ENCODE peak calls at places on chromosomes 3 and 15, in nine cellular contexts. E is ovary, T is adrenal gland, K is cardiac muscle cell, Z is hepatocyte, O is psoas muscle, Y is endothelial cell of umbilical vein, R is upper lobe of right lung, D is SJSA1. S is an unnamed sample.

GRCh38 chr3:112646623-112647022 is 5.7 kb upstream of the CCDC80 start:
- DNase-seq in K (no peak), T (no peak), R (no peak), O (no peak), Z (no peak), D (no peak), Y (no peak), E (no peak), S (no peak)

GRCh38 chr3:122322095-122323075 is 2.7 kb upstream of the CSTA start:
- DNase-seq in E (no peak), T (no peak), Z (no peak), O (no peak), K (no peak), Y (no peak), R (no peak), D (no peak), S (no peak)

GRCh38 chr15:84780492-84780891 is 32.1 kb downstream of the ZNF592 start:
- DNase-seq in T (no peak), R (no peak), Y (no peak), Z (no peak), K (no peak), O (no peak), E (no peak), D (no peak), S (no peak)

GRCh38 chr3:50221413-50222168 is 14.4 kb upstream of the GNAI2 start:
- DNase-seq in D (no peak), Y (no peak), T (no peak), K (no peak), O (no peak), Z (no peak), E (no peak), R (no peak), S (no peak)

GRCh38 chr3:101824691-101825090 is 24.6 kb upstream of the NFKBIZ start:
- DNase-seq in R (no peak), Y (no peak), T (no peak), O (no peak), K (peak; percentile 42), E (no peak), Z (no peak), D (no peak), S (no peak)

GRCh38 chr3:108546249-108546648 is 35.9 kb upstream of the MYH15 start:
- DNase-seq in T (no peak), O (no peak), Z (no peak), E (no peak), R (no peak), Y (peak; percentile 63), D (no peak), K (no peak), S (no peak)

GRCh38 chr3:172201136-172201989 is 162.0 kb downstream of the FNDC3B start:
- DNase-seq in T (peak; percentile 82), Z (peak; percentile 65), O (peak; percentile 86), Y (peak; percentile 90), E (peak; percentile 88), D (peak; percentile 66), R (peak; percentile 69), K (peak; percentile 93), S (peak; percentile 90)

GRCh38 chr3:115709931-115710330 is 86.6 kb downstream of the GAP43 start:
- DNase-seq in E (no peak), R (no peak), Y (no peak), Z (no peak), T (no peak), D (no peak), O (no peak), K (peak; percentile 45), S (no peak)

GRCh38 chr15:80594091-80594889 is 100.8 kb upstream of the ABHD17C start:
- DNase-seq in K (no peak), O (no peak), D (no peak), E (no peak), R (no peak), Y (no peak), Z (no peak), T (no peak), S (no peak)

GRCh38 chr3:43289401-43289800 is 3.1 kb downstream of the SNRK start:
- DNase-seq in R (no peak), T (no peak), K (no peak), D (no peak), O (no peak), Y (no peak), Z (no peak), E (no peak), S (no peak)
- H3K27ac ChIP-seq in R (peak overlapping the region; percentile 84), T (no peak overlapping the region), K (no peak overlapping the region), D (no peak overlapping the region), O (peak overlapping the region; percentile 92), Y (peak overlapping the region; percentile 100), Z (peak overlapping the region; percentile 82), E (no peak overlapping the region), S (peak overlapping the region; percentile 85)

GRCh38 chr3:69012836-69013255 is 638 bp downstream of the EOGT start:
- DNase-seq in E (peak; percentile 82), R (peak; percentile 83), D (peak; percentile 45), Y (peak; percentile 65), O (peak; percentile 87), Z (peak; percentile 71), T (peak; percentile 51), K (peak; percentile 66), S (no peak)
- H3K27ac ChIP-seq in E (peak overlapping the region; percentile 96), R (peak overlapping the region; percentile 100), D (peak overlapping the region; percentile 94), Y (peak overlapping the region; percentile 97), O (peak overlapping the region; percentile 100), Z (peak overlapping the region; percentile 98), T (peak overlapping the region; percentile 93), K (peak overlapping the region; percentile 88), S (peak overlapping the region; percentile 97)

DNA sequence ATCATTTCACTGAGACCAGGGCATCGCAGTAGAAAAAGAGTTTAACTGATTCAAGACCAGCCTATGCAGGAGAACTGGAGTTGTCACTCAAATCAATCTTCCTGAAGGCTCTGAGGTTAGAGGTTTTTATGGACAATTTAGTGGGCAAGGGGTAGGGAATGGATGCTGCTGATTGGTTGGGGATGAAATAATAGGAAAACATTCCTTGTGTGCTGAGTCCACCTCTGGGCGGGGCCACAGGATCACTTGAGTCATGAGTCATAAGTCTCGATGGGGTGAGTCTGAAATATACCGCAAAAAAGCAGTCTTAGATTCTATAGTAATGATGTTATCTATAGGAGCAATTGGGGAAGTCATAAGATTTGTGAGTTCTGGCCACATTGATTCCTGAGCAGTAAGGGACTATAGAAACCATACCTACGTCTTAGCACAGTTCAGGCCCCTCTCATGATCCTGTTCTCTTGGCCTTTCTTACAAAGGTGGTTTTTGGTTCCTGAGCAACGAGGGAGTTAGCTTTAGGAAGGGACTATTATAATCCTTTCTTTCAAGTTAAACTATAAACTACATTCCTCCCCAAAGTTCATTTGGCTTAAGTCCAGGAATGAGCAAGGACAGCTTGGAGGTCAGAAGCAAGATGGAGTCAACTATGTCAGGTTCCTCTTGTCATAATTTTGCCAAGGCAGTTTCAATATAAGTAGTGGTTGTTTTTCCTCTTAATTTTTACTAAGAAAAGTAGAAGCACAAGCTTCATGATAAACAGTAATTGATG is 2.7 kb upstream of the OPA1 start:
- DNase-seq in Y (peak; percentile 15), R (no peak), O (no peak), E (no peak), Z (peak; percentile 29), K (peak; percentile 52), T (no peak), D (peak; percentile 26), S (no peak)
- H3K27ac ChIP-seq in Y (no peak overlapping the region), R (no peak overlapping the region), O (no peak overlapping the region), E (no peak overlapping the region), Z (no peak overlapping the region), K (no peak overlapping the region), T (no peak overlapping the region), D (no peak overlapping the region), S (no peak overlapping the region)

GRCh38 chr3:183449791-183450190 is 21.4 kb upstream of the MCF2L2 start:
- DNase-seq in K (peak; percentile 27), D (no peak), E (no peak), Y (no peak), Z (no peak), T (no peak), O (no peak), R (no peak), S (no peak)

GRCh38 chr3:183447206-183448001 is 19.0 kb upstream of the MCF2L2 start:
- DNase-seq in T (peak; percentile 92), E (peak; percentile 82), D (peak; percentile 73), K (peak; percentile 89), R (peak; percentile 91), Z (peak; percentile 94), O (peak; percentile 89), Y (peak; percentile 91), S (peak; percentile 83)

GRCh38 chr3:183448369-183449128 is 20.1 kb upstream of the MCF2L2 start:
- DNase-seq in E (no peak), K (no peak), O (no peak), D (no peak), Z (no peak), R (no peak), Y (no peak), T (no peak), S (no peak)

GRCh38 chr3:183446838-183447205 is 18.4 kb upstream of the MCF2L2 start:
- DNase-seq in Y (no peak), Z (no peak), T (no peak), R (no peak), D (no peak), O (no peak), E (no peak), K (no peak), S (no peak)

DNA sequence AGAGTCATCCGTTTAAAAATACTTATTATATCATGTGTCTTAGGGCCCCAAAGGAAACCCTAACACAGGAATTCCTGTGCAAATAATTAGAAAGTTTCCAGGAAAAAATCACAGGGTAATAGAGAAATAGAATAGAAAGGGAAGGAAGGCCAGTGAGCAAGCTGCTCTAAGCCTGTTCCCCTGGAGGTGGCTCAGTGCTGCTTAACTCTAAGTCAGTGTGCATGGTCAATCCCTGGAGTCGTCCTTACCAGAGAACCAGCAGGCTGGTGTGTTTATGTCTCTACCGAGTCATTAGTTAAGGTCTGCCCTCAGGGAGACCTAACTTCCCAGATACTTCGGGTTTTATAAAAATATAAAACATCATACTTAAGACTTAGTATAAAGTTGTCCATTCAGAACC is 21.0 kb upstream of the MCF2L2 start:
- DNase-seq in Y (peak; percentile 68), K (peak; percentile 56), R (no peak), Z (peak; percentile 43), D (no peak), T (no peak), O (no peak), E (no peak), S (no peak)
- H3K27ac ChIP-seq in Y (no peak overlapping the region), K (peak overlapping the region; percentile 34), R (no peak overlapping the region), Z (peak overlapping the region; percentile 18), D (no peak overlapping the region), T (peak overlapping the region; percentile 23), O (peak overlapping the region; percentile 84), E (no peak overlapping the region), S (peak overlapping the region; percentile 74)

DNA sequence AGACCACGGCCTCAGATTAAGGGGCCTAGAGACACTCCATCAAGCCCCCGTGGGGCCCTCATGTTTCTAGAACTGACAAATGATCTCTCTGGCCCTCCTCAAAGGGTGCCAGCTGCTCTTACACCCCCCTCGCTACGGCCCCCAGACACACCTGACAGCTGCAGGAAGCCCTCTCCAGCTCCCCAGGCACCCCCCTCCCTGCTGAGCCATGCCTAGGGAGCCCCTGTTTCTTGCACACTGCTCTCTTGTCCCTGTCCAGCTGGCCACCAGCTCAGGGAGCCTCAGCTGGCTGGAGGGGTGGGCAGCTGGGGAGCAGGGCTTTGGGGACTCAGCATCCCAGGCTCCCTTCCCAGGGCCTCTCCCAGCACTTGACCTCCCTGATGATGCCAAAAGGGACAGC is 14.8 kb downstream of the TNK2 start:
- DNase-seq in O (peak; percentile 68), E (no peak), T (no peak), D (no peak), Z (no peak), R (no peak), K (no peak), Y (no peak), S (no peak)
- H3K27ac ChIP-seq in O (peak overlapping the region; percentile 91), E (no peak overlapping the region), T (no peak overlapping the region), D (no peak overlapping the region), Z (no peak overlapping the region), R (no peak overlapping the region), K (peak overlapping the region; percentile 79), Y (peak overlapping the region; percentile 53), S (peak overlapping the region; percentile 97)

GRCh38 chr3:10432931-10433330 is 72.5 kb downstream of the ATP2B2 start:
- DNase-seq in D (no peak), T (no peak), E (no peak), K (no peak), R (no peak), Z (no peak), O (no peak), Y (no peak), S (no peak)
- H3K27ac ChIP-seq in D (no peak overlapping the region), T (no peak overlapping the region), E (no peak overlapping the region), K (no peak overlapping the region), R (no peak overlapping the region), Z (no peak overlapping the region), O (peak overlapping the region; percentile 94), Y (no peak overlapping the region), S (no peak overlapping the region)